ENCODE peak calls at places on chromosomes 1 and 21, in six cellular contexts. Z, P, N, D, I and X are unnamed samples.

GRCh38 chr1:239212841-239213240 is 173.5 kb upstream of the CHRM3 start:
- DNase-seq in I (no peak), D (no peak), P (no peak), N (no peak), Z (no peak), X (peak; percentile 0)

GRCh38 chr1:202135221-202135721 is 9.3 kb downstream of the ARL8A start:
- DNase-seq in I (peak; percentile 62), Z (peak; percentile 60), P (no peak), N (peak; percentile 43), D (no peak), X (peak; percentile 70)

GRCh38 chr1:219174672-219175564 is 1.2 kb downstream of the LYPLAL1 start:
- DNase-seq in Z (no peak), P (peak; percentile 61), I (peak; percentile 40), N (peak; percentile 6), D (peak; percentile 69), X (peak; percentile 94)

GRCh38 chr1:13757693-13758092 is 57.7 kb downstream of the PRDM2 start:
- DNase-seq in D (no peak), P (no peak), N (no peak), Z (no peak), I (no peak), X (no peak)

GRCh38 chr1:56580771-56581170 is 1.4 kb upstream of the PLPP3 start:
- DNase-seq in P (no peak), Z (no peak), N (no peak), I (no peak), D (no peak), X (no peak)

GRCh38 chr1:84156210-84156621 is 12.1 kb downstream of the PRKACB start:
- DNase-seq in I (no peak), N (no peak), Z (no peak), D (peak; percentile 34), P (no peak), X (peak; percentile 79)

GRCh38 chr1:230487773-230488428 is 61.8 kb upstream of the PGBD5 start:
- DNase-seq in I (no peak), N (no peak), D (no peak), P (no peak), Z (no peak), X (no peak)

GRCh38 chr1:31905093-31905509 is 33.1 kb downstream of the PTP4A2 start:
- DNase-seq in D (no peak), Z (no peak), P (no peak), I (no peak), N (no peak), X (no peak)

GRCh38 chr1:227942021-227942715 is 5.6 kb downstream of the WNT9A start:
- DNase-seq in I (no peak), P (no peak), D (no peak), Z (peak; percentile 13), N (no peak), X (no peak)

GRCh38 chr1:230285351-230285750 is 140.8 kb downstream of the PGBD5 start:
- DNase-seq in I (no peak), P (no peak), N (no peak), D (no peak), Z (no peak), X (no peak)

GRCh38 chr1:216482620-216483019 is 59.4 kb upstream of the USH2A start:
- DNase-seq in D (no peak), P (no peak), I (no peak), Z (no peak), N (peak; percentile 6), X (no peak)

GRCh38 chr1:11977625-11978024 is 2.6 kb upstream of the MFN2 start:
- DNase-seq in Z (no peak), D (peak; percentile 64), P (no peak), I (peak; percentile 23), N (no peak), X (no peak)

GRCh38 chr1:11157394-11157793 is 31.8 kb upstream of the ANGPTL7 start:
- DNase-seq in N (no peak), Z (no peak), D (no peak), P (no peak), I (no peak), X (peak; percentile 54)

GRCh38 chr1:113980120-113980519 is 846 bp downstream of the OLFML3 start:
- DNase-seq in N (no peak), P (no peak), Z (no peak), I (no peak), D (no peak), X (peak; percentile 59)

GRCh38 chr1:111565957-111566356 is 53.6 kb upstream of the RAP1A start:
- DNase-seq in D (no peak), I (no peak), Z (no peak), N (no peak), P (no peak), X (no peak)

GRCh38 chr21:35150562-35151226 is 101.6 kb upstream of the RUNX1 start:
- DNase-seq in P (no peak), I (no peak), N (no peak), D (no peak), Z (no peak), X (peak; percentile 59)

GRCh38 chr1:54564312-54565112 is 16.5 kb downstream of the ACOT11 start:
- DNase-seq in D (no peak), P (no peak), I (no peak), Z (no peak), N (no peak), X (no peak)

GRCh38 chr1:151047925-151048644 is 534 bp downstream of the C1orf56 start:
- DNase-seq in N (peak; percentile 32), P (peak; percentile 68), I (peak; percentile 84), Z (peak; percentile 67), D (no peak), X (peak; percentile 72)